ENCODE peak calls at places on chromosomes 13 and 19, in four cellular contexts. One of them, this sample, is unnamed.

GRCh38 chr13:111993701-111994100 is 73.2 kb upstream of the SOX1 start:
- DNase-seq in iPS DF 19.7: no peak
- DNase-seq in Calu3: no peak
- DNase-seq in GM12864: no peak
- DNase-seq in this sample: no peak

GRCh38 chr13:23856008-23856750 is 33.0 kb downstream of the MIPEP start:
- DNase-seq in iPS DF 19.7: no peak
- DNase-seq in Calu3: no peak
- DNase-seq in GM12864: no peak
- DNase-seq in this sample: no peak

GRCh38 chr19:41872775-41873647 is 4.1 kb upstream of the CD79A start:
- DNase-seq in iPS DF 19.7: no peak
- DNase-seq in Calu3: peak
- DNase-seq in GM12864: no peak
- DNase-seq in this sample: peak

GRCh38 chr19:13234518-13234917 is 84.3 kb downstream of the IER2 start:
- DNase-seq in iPS DF 19.7: no peak
- DNase-seq in Calu3: peak
- DNase-seq in GM12864: no peak
- DNase-seq in this sample: peak

GRCh38 chr19:55643003-55643732 is at the start of gene ZNF581:
- DNase-seq in iPS DF 19.7: no peak
- DNase-seq in Calu3: peak
- DNase-seq in GM12864: peak
- DNase-seq in this sample: no peak

GRCh38 chr19:57280913-57281425 is 684 bp downstream of the ZNF460 start:
- DNase-seq in iPS DF 19.7: no peak
- DNase-seq in Calu3: peak
- DNase-seq in GM12864: no peak
- DNase-seq in this sample: no peak

GRCh38 chr13:98451676-98452105 is 125.2 kb downstream of the STK24 start:
- DNase-seq in iPS DF 19.7: no peak
- DNase-seq in Calu3: no peak
- DNase-seq in GM12864: no peak
- DNase-seq in this sample: no peak

GRCh38 chr13:21913010-21913409 is 242.1 kb downstream of the FGF9 start:
- DNase-seq in iPS DF 19.7: peak
- DNase-seq in Calu3: no peak
- DNase-seq in GM12864: no peak
- DNase-seq in this sample: no peak

GRCh38 chr19:48415395-48415794 is 21.9 kb downstream of the GRIN2D start:
- DNase-seq in iPS DF 19.7: no peak
- DNase-seq in Calu3: peak
- DNase-seq in GM12864: peak
- DNase-seq in this sample: peak

GRCh38 chr13:34762312-34762711 is 179.8 kb upstream of the NBEA start:
- DNase-seq in iPS DF 19.7: no peak
- DNase-seq in Calu3: no peak
- DNase-seq in GM12864: no peak
- DNase-seq in this sample: no peak

GRCh38 chr19:51078104-51078503 is 4.6 kb downstream of the KLK14 start:
- DNase-seq in iPS DF 19.7: no peak
- DNase-seq in Calu3: no peak
- DNase-seq in GM12864: no peak
- DNase-seq in this sample: no peak

GRCh38 chr19:1360818-1361461 is 22.8 kb upstream of the NDUFS7 start:
- DNase-seq in iPS DF 19.7: no peak
- DNase-seq in Calu3: no peak
- DNase-seq in GM12864: no peak
- DNase-seq in this sample: no peak

GRCh38 chr19:11151181-11151580 is 4.4 kb downstream of the SPC24 start:
- DNase-seq in iPS DF 19.7: no peak
- DNase-seq in Calu3: no peak
- DNase-seq in GM12864: no peak
- DNase-seq in this sample: no peak

GRCh38 chr13:77048592-77048991 is 21.6 kb upstream of the FBXL3 start:
- DNase-seq in iPS DF 19.7: no peak
- DNase-seq in Calu3: no peak
- DNase-seq in GM12864: no peak
- DNase-seq in this sample: no peak